ENCODE peak calls at places on chromosomes 5 and 9, in four cellular contexts. One of them, this sample, is unnamed.

GRCh38 chr9:37968228-37968672 is 64.3 kb upstream of the SLC25A51 start:
- DNase-seq in LHCN-M2: peak
- DNase-seq in cardiac fibroblast: peak
- DNase-seq in tibial nerve: no peak
- DNase-seq in this sample: no peak

GRCh38 chr9:31588010-31588409 is 796.4 kb upstream of the ACO1 start:
- DNase-seq in LHCN-M2: no peak
- DNase-seq in cardiac fibroblast: no peak
- DNase-seq in tibial nerve: no peak
- DNase-seq in this sample: peak

GRCh38 chr9:122228906-122229837 is at the start of gene LHX6:
- DNase-seq in LHCN-M2: peak
- DNase-seq in cardiac fibroblast: no peak
- DNase-seq in tibial nerve: no peak
- DNase-seq in this sample: no peak

GRCh38 chr9:114287001-114287762 is 35.7 kb upstream of the ORM1 start:
- DNase-seq in LHCN-M2: no peak
- DNase-seq in cardiac fibroblast: no peak
- DNase-seq in tibial nerve: peak
- DNase-seq in this sample: no peak

GRCh38 chr5:14342306-14342705 is 199.2 kb downstream of the TRIO start:
- DNase-seq in LHCN-M2: peak
- DNase-seq in cardiac fibroblast: no peak
- DNase-seq in tibial nerve: no peak
- DNase-seq in this sample: no peak

GRCh38 chr5:168039485-168040005 is 251.9 kb upstream of the WWC1 start:
- DNase-seq in LHCN-M2: no peak
- DNase-seq in cardiac fibroblast: no peak
- DNase-seq in tibial nerve: no peak
- DNase-seq in this sample: no peak

GRCh38 chr5:113663879-113664278 is 150.4 kb downstream of the YTHDC2 start:
- DNase-seq in LHCN-M2: peak
- DNase-seq in cardiac fibroblast: peak
- DNase-seq in tibial nerve: no peak
- DNase-seq in this sample: peak

GRCh38 chr9:125683486-125683885 is 23.5 kb downstream of the MAPKAP1 start:
- DNase-seq in LHCN-M2: peak
- DNase-seq in cardiac fibroblast: peak
- DNase-seq in tibial nerve: no peak
- DNase-seq in this sample: no peak

GRCh38 chr5:169160405-169160901 is 140.5 kb downstream of the SLIT3 start:
- DNase-seq in LHCN-M2: no peak
- DNase-seq in cardiac fibroblast: peak
- DNase-seq in tibial nerve: no peak
- DNase-seq in this sample: no peak

GRCh38 chr5:159605585-159605984 is 275.3 kb upstream of the IL12B start:
- DNase-seq in LHCN-M2: peak
- DNase-seq in cardiac fibroblast: peak
- DNase-seq in tibial nerve: no peak
- DNase-seq in this sample: no peak

GRCh38 chr5:90809695-90810094 is 251.1 kb downstream of the ADGRV1 start:
- DNase-seq in LHCN-M2: no peak
- DNase-seq in cardiac fibroblast: peak
- DNase-seq in tibial nerve: no peak
- DNase-seq in this sample: no peak

GRCh38 chr9:124197177-124198095 is 60.3 kb upstream of the NEK6 start:
- DNase-seq in LHCN-M2: no peak
- DNase-seq in cardiac fibroblast: no peak
- DNase-seq in tibial nerve: no peak
- DNase-seq in this sample: no peak

GRCh38 chr5:82178378-82178777 is 99.8 kb downstream of the RPS23 start:
- DNase-seq in LHCN-M2: no peak
- DNase-seq in cardiac fibroblast: no peak
- DNase-seq in tibial nerve: no peak
- DNase-seq in this sample: no peak

GRCh38 chr5:16493261-16493660 is 27.7 kb upstream of the ZNF622 start:
- DNase-seq in LHCN-M2: peak
- DNase-seq in cardiac fibroblast: no peak
- DNase-seq in tibial nerve: no peak
- DNase-seq in this sample: no peak

GRCh38 chr5:62395210-62395950 is 8.3 kb downstream of the DIMT1 start:
- DNase-seq in LHCN-M2: peak
- DNase-seq in cardiac fibroblast: no peak
- DNase-seq in tibial nerve: no peak
- DNase-seq in this sample: no peak

GRCh38 chr9:33022755-33023154 is 2.3 kb upstream of the DNAJA1 start:
- DNase-seq in LHCN-M2: no peak
- DNase-seq in cardiac fibroblast: no peak
- DNase-seq in tibial nerve: no peak
- DNase-seq in this sample: no peak